ENCODE peak calls at places on chromosome 16, in five cellular contexts. One of them, this sample, is unnamed.

GRCh38 chr16:46796764-46797269 is 34.2 kb downstream of the C16orf87 start:
- DNase-seq in breast epithelium: no peak
- DNase-seq in tibial nerve: no peak
- DNase-seq in IMR-90: no peak
- DNase-seq in heart left ventricle: no peak
- DNase-seq in this sample: no peak

GRCh38 chr16:77967054-77968035 is 55.0 kb upstream of the CLEC3A start:
- DNase-seq in breast epithelium: no peak
- DNase-seq in tibial nerve: no peak
- DNase-seq in IMR-90: no peak
- DNase-seq in heart left ventricle: no peak
- DNase-seq in this sample: no peak

GRCh38 chr16:85169333-85170065 is 57.2 kb upstream of the CIBAR2 start:
- DNase-seq in breast epithelium: no peak
- DNase-seq in tibial nerve: no peak
- DNase-seq in IMR-90: no peak
- DNase-seq in heart left ventricle: no peak
- DNase-seq in this sample: no peak

GRCh38 chr16:85715169-85716015 is 26.6 kb upstream of the GINS2 start:
- DNase-seq in breast epithelium: peak; percentile 69
- DNase-seq in tibial nerve: no peak
- DNase-seq in IMR-90: peak; percentile 39
- DNase-seq in heart left ventricle: no peak
- DNase-seq in this sample: no peak

GRCh38 chr16:73002836-73003235 is 45.1 kb downstream of the ZFHX3 start:
- DNase-seq in breast epithelium: no peak
- DNase-seq in tibial nerve: no peak
- DNase-seq in IMR-90: peak; percentile 74
- DNase-seq in heart left ventricle: no peak
- DNase-seq in this sample: no peak

GRCh38 chr16:16887193-16887592 is 508.3 kb downstream of the NPIPA7 start:
- DNase-seq in breast epithelium: no peak
- DNase-seq in tibial nerve: no peak
- DNase-seq in IMR-90: no peak
- DNase-seq in heart left ventricle: no peak
- DNase-seq in this sample: no peak

GRCh38 chr16:86778108-86778745 is 199.9 kb downstream of the FOXL1 start:
- DNase-seq in breast epithelium: no peak
- DNase-seq in tibial nerve: no peak
- DNase-seq in IMR-90: no peak
- DNase-seq in heart left ventricle: no peak
- DNase-seq in this sample: no peak

GRCh38 chr16:53881371-53881770 is 177.4 kb downstream of the FTO start:
- DNase-seq in breast epithelium: no peak
- DNase-seq in tibial nerve: no peak
- DNase-seq in IMR-90: peak; percentile 82
- DNase-seq in heart left ventricle: no peak
- DNase-seq in this sample: no peak

GRCh38 chr16:31181102-31181830 is 1.3 kb downstream of the FUS start:
- DNase-seq in breast epithelium: peak; percentile 22
- DNase-seq in tibial nerve: peak; percentile 28
- DNase-seq in IMR-90: peak; percentile 44
- DNase-seq in heart left ventricle: peak; percentile 59
- DNase-seq in this sample: no peak

GRCh38 chr16:22138482-22138881 is 23.8 kb upstream of the SDR42E2 start:
- DNase-seq in breast epithelium: no peak
- DNase-seq in tibial nerve: no peak
- DNase-seq in IMR-90: no peak
- DNase-seq in heart left ventricle: no peak
- DNase-seq in this sample: no peak

GRCh38 chr16:86010680-86011141 is 111.7 kb downstream of the IRF8 start:
- DNase-seq in breast epithelium: no peak
- DNase-seq in tibial nerve: no peak
- DNase-seq in IMR-90: no peak
- DNase-seq in heart left ventricle: no peak
- DNase-seq in this sample: no peak

GRCh38 chr16:23082161-23082788 is 67.0 kb downstream of the USP31 start:
- DNase-seq in breast epithelium: no peak
- DNase-seq in tibial nerve: no peak
- DNase-seq in IMR-90: no peak
- DNase-seq in heart left ventricle: no peak
- DNase-seq in this sample: no peak

GRCh38 chr16:7555459-7555858 is 222.8 kb downstream of the RBFOX1 start:
- DNase-seq in breast epithelium: no peak
- DNase-seq in tibial nerve: no peak
- DNase-seq in IMR-90: no peak
- DNase-seq in heart left ventricle: no peak
- DNase-seq in this sample: no peak

GRCh38 chr16:67541391-67542263 is 13.0 kb downstream of the RIPOR1 start:
- DNase-seq in breast epithelium: no peak
- DNase-seq in tibial nerve: no peak
- DNase-seq in IMR-90: peak; percentile 37
- DNase-seq in heart left ventricle: no peak
- DNase-seq in this sample: no peak

GRCh38 chr16:73565263-73565662 is 517.3 kb upstream of the ZFHX3 start:
- DNase-seq in breast epithelium: no peak
- DNase-seq in tibial nerve: no peak
- DNase-seq in IMR-90: no peak
- DNase-seq in heart left ventricle: no peak
- DNase-seq in this sample: no peak

GRCh38 chr16:8905795-8906591 is 23.8 kb downstream of the LITAFD start:
- DNase-seq in breast epithelium: no peak
- DNase-seq in tibial nerve: no peak
- DNase-seq in IMR-90: no peak
- DNase-seq in heart left ventricle: no peak
- DNase-seq in this sample: no peak
- TF ChIP-seq CTCF in breast epithelium: no peak
- TF ChIP-seq CTCF in tibial nerve: no peak
- TF ChIP-seq CTCF in IMR-90: no peak
- TF ChIP-seq CTCF in heart left ventricle: no peak
- TF ChIP-seq CTCF in this sample: no peak

GRCh38 chr16:56938664-56939513 is 6.9 kb downstream of the HERPUD1 start:
- DNase-seq in breast epithelium: no peak
- DNase-seq in tibial nerve: no peak
- DNase-seq in IMR-90: no peak
- DNase-seq in heart left ventricle: no peak
- DNase-seq in this sample: no peak
- TF ChIP-seq POLR2A in breast epithelium: no peak
- TF ChIP-seq POLR2A in tibial nerve: peak; percentile 9
- TF ChIP-seq POLR2A in IMR-90: no peak
- TF ChIP-seq POLR2A in heart left ventricle: no peak
- TF ChIP-seq POLR2A in this sample: no peak

GRCh38 chr16:50539822-50540710 is 8.1 kb upstream of the NKD1 start:
- DNase-seq in breast epithelium: no peak
- DNase-seq in tibial nerve: no peak
- DNase-seq in IMR-90: no peak
- DNase-seq in heart left ventricle: no peak
- DNase-seq in this sample: no peak
- TF ChIP-seq CTCF in breast epithelium: no peak
- TF ChIP-seq CTCF in tibial nerve: no peak
- TF ChIP-seq CTCF in IMR-90: no peak
- TF ChIP-seq CTCF in heart left ventricle: no peak
- TF ChIP-seq CTCF in this sample: no peak

GRCh38 chr16:70578035-70578434 is 54.4 kb downstream of the SF3B3 start:
- DNase-seq in breast epithelium: no peak
- DNase-seq in tibial nerve: no peak
- DNase-seq in IMR-90: no peak
- DNase-seq in heart left ventricle: no peak
- DNase-seq in this sample: no peak

GRCh38 chr16:70575376-70575775 is 51.8 kb downstream of the SF3B3 start:
- DNase-seq in breast epithelium: no peak
- DNase-seq in tibial nerve: no peak
- DNase-seq in IMR-90: no peak
- DNase-seq in heart left ventricle: no peak
- DNase-seq in this sample: no peak

GRCh38 chr16:70574595-70575271 is 51.1 kb downstream of the SF3B3 start:
- DNase-seq in breast epithelium: no peak
- DNase-seq in tibial nerve: no peak
- DNase-seq in IMR-90: peak; percentile 10
- DNase-seq in heart left ventricle: no peak
- DNase-seq in this sample: no peak

GRCh38 chr16:70577256-70577698 is 53.7 kb downstream of the SF3B3 start:
- DNase-seq in breast epithelium: peak; percentile 94
- DNase-seq in tibial nerve: peak; percentile 35
- DNase-seq in IMR-90: peak; percentile 70
- DNase-seq in heart left ventricle: no peak
- DNase-seq in this sample: peak; percentile 31

DNA sequence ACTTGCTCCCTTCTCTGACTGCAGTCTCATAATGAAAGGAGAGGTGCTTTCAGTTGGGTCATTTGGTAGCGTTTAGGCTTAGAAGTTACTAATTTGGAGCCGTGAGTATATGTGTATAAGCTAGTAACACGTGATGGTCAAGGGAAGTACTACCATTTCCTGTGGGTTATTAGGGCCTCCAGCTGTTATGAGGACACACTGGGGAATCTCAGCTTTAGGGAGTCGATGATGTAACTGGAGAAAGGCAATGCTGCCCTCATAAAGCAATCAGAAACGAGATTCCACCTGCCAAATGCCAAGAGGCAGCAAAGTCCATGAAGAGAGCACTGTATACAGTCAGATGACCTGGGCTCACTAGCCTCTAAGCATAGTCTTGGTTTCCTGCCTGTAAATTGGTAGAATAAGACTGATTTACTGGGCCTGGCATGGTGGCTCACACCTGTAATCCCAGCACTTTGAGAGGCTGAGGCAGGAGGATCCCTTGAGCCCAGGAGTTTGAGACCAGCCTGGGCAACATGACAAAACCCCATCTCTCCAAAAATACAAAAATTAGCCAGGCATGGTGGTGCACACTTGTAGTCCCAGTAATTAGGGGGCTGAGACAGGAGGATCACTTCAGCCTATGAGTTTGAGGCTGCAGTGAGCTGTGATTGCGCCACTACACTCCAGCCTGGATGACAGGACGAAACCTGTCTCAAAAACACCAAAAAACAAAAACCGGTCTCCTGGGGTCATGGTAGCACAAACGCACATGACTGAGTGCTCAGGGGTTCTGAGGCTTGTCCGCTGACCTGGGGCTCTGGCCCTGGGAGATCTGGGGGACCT is 53.0 kb downstream of the SF3B3 start:
- DNase-seq in breast epithelium: no peak
- DNase-seq in tibial nerve: no peak
- DNase-seq in IMR-90: peak; percentile 86
- DNase-seq in heart left ventricle: no peak
- DNase-seq in this sample: no peak
- TF ChIP-seq POLR2A in breast epithelium: no peak
- TF ChIP-seq POLR2A in tibial nerve: no peak
- TF ChIP-seq POLR2A in IMR-90: no peak
- TF ChIP-seq POLR2A in heart left ventricle: no peak
- TF ChIP-seq POLR2A in this sample: no peak

DNA sequence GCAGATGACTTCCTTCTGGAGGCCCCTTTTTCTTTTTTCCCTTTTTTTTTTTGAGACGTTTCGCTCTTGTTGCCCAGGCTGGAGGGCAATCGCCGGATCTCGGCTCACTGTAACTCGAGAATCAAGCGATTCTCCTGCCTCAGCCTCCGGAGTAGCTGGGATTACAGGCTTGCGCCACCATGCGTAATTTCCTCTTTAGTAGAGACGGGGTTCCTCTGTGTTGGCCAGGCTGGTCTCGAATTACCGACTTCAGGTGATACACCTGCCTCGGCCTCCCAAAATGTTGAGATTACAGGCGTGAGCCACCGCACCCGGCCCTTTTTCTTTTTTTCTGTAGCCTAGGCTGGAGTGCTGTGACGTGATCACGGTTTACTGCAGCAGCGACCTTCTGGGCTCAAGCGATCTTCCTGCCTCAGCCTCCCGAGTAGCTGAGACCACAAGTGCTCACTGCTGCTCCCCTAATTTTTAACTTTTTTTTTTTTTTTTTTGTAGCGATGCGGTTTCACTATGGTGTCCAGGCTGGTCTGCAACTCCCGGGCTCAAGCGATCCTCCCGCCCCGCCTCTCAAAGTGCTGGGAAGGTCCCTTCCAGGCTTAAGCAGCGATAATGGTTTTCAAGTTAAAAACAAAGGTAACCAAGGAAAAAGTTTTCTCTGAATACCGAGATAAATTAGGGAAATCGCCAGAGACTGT is 956 bp upstream of the IST1 start:
- DNase-seq in breast epithelium: peak; percentile 42
- DNase-seq in tibial nerve: peak; percentile 23
- DNase-seq in IMR-90: peak; percentile 76
- DNase-seq in heart left ventricle: peak; percentile 49
- DNase-seq in this sample: peak; percentile 62
- TF ChIP-seq CTCF in breast epithelium: no peak
- TF ChIP-seq CTCF in tibial nerve: no peak
- TF ChIP-seq CTCF in IMR-90: peak; percentile 19
- TF ChIP-seq CTCF in heart left ventricle: no peak
- TF ChIP-seq CTCF in this sample: no peak

GRCh38 chr16:1787056-1787321 is 4.2 kb downstream of the NUBP2 start:
- DNase-seq in breast epithelium: no peak
- DNase-seq in tibial nerve: no peak
- DNase-seq in IMR-90: no peak
- DNase-seq in heart left ventricle: no peak
- DNase-seq in this sample: no peak

GRCh38 chr16:1784977-1785845 is 2.5 kb downstream of the NUBP2 start:
- DNase-seq in breast epithelium: no peak
- DNase-seq in tibial nerve: no peak
- DNase-seq in IMR-90: no peak
- DNase-seq in heart left ventricle: peak; percentile 17
- DNase-seq in this sample: peak; percentile 11

GRCh38 chr16:1787322-1788094 is 4.7 kb downstream of the NUBP2 start:
- DNase-seq in breast epithelium: no peak
- DNase-seq in tibial nerve: no peak
- DNase-seq in IMR-90: no peak
- DNase-seq in heart left ventricle: no peak
- DNase-seq in this sample: peak; percentile 10

GRCh38 chr16:1785846-1786170 is 3.0 kb downstream of the NUBP2 start:
- DNase-seq in breast epithelium: no peak
- DNase-seq in tibial nerve: no peak
- DNase-seq in IMR-90: no peak
- DNase-seq in heart left ventricle: no peak
- DNase-seq in this sample: no peak

DNA sequence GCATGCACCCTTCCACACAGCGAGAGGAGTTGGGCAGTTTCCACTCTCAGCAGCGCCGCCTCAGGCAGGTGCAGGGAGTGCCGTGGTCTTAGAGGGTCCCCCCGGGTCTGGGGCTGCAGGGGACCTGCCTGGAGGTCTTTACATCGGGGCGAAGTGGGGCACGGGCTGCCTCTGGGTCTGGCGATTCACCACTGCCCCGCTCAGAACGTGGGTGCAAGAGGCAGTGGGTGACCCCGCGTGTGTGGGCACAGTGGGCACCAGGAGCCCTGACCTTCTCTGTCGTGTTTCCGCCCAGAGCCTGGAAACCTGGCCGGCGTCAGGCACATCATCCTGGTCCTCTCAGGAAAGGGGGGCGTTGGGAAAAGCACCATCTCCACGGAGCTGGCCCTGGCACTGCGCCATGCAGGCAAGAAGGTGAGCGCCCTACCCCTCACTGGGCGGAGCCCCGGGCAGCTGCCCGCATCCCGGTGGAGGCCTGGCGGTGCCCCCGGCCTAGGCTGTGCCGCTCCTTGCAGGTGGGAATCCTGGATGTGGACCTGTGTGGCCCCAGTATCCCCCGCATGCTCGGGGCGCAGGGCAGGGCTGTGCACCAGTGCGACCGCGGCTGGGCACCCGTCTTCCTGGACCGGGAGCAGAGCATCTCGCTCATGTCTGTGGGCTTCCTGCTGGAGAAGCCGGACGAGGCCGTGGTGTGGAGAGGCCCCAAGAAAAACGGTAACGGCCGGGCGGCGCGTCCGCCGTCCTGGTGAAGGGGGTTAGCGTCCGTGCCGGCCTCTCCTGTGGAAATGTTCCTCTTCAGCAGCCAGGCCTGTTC is 3.7 kb downstream of the NUBP2 start:
- DNase-seq in breast epithelium: no peak
- DNase-seq in tibial nerve: no peak
- DNase-seq in IMR-90: no peak
- DNase-seq in heart left ventricle: peak; percentile 16
- DNase-seq in this sample: no peak
- TF ChIP-seq POLR2A in breast epithelium: no peak
- TF ChIP-seq POLR2A in tibial nerve: no peak
- TF ChIP-seq POLR2A in IMR-90: no peak
- TF ChIP-seq POLR2A in heart left ventricle: no peak
- TF ChIP-seq POLR2A in this sample: no peak

This sample was measured in gastrocnemius medialis.